ENCODE peak calls at places on chromosome 14, in seven cellular contexts. One of them, this sample, is unnamed.

GRCh38 chr14:45904313-45904712 is 651.3 kb upstream of the MIS18BP1 start:
- DNase-seq in CD8-positive, alpha-beta memory T cell: no peak
- DNase-seq in transverse colon: no peak
- DNase-seq in naive thymus-derived CD4-positive, alpha-beta T cell: no peak
- DNase-seq in left lung: no peak
- DNase-seq in lung: no peak
- DNase-seq in CD4-positive, alpha-beta memory T cell: no peak
- DNase-seq in this sample: no peak

GRCh38 chr14:80266930-80267329 is 55.6 kb upstream of the DIO2 start:
- DNase-seq in CD8-positive, alpha-beta memory T cell: no peak
- DNase-seq in transverse colon: no peak
- DNase-seq in naive thymus-derived CD4-positive, alpha-beta T cell: no peak
- DNase-seq in left lung: no peak
- DNase-seq in lung: no peak
- DNase-seq in CD4-positive, alpha-beta memory T cell: no peak
- DNase-seq in this sample: no peak

GRCh38 chr14:58598028-58598850 is 39.5 kb upstream of the DACT1 start:
- DNase-seq in CD8-positive, alpha-beta memory T cell: no peak
- DNase-seq in transverse colon: no peak
- DNase-seq in naive thymus-derived CD4-positive, alpha-beta T cell: peak; percentile 54
- DNase-seq in left lung: no peak
- DNase-seq in lung: no peak
- DNase-seq in CD4-positive, alpha-beta memory T cell: no peak
- DNase-seq in this sample: peak; percentile 22

GRCh38 chr14:64060199-64060545 is 207.4 kb downstream of the SYNE2 start:
- DNase-seq in CD8-positive, alpha-beta memory T cell: no peak
- DNase-seq in transverse colon: peak; percentile 38
- DNase-seq in naive thymus-derived CD4-positive, alpha-beta T cell: no peak
- DNase-seq in left lung: no peak
- DNase-seq in lung: no peak
- DNase-seq in CD4-positive, alpha-beta memory T cell: no peak
- DNase-seq in this sample: no peak

GRCh38 chr14:96253140-96253539 is 2.9 kb upstream of the BDKRB1 start:
- DNase-seq in CD8-positive, alpha-beta memory T cell: no peak
- DNase-seq in transverse colon: no peak
- DNase-seq in naive thymus-derived CD4-positive, alpha-beta T cell: no peak
- DNase-seq in left lung: no peak
- DNase-seq in lung: no peak
- DNase-seq in CD4-positive, alpha-beta memory T cell: no peak
- DNase-seq in this sample: no peak

GRCh38 chr14:88333036-88333435 is 10.0 kb upstream of the KCNK10 start:
- DNase-seq in CD8-positive, alpha-beta memory T cell: no peak
- DNase-seq in transverse colon: no peak
- DNase-seq in naive thymus-derived CD4-positive, alpha-beta T cell: no peak
- DNase-seq in left lung: no peak
- DNase-seq in lung: no peak
- DNase-seq in CD4-positive, alpha-beta memory T cell: no peak
- DNase-seq in this sample: no peak

GRCh38 chr14:52951730-52952481 is 1.1 kb upstream of the FERMT2 start:
- DNase-seq in CD8-positive, alpha-beta memory T cell: peak; percentile 0
- DNase-seq in transverse colon: peak; percentile 18
- DNase-seq in naive thymus-derived CD4-positive, alpha-beta T cell: no peak
- DNase-seq in left lung: peak; percentile 41
- DNase-seq in lung: peak; percentile 40
- DNase-seq in CD4-positive, alpha-beta memory T cell: no peak
- DNase-seq in this sample: peak; percentile 17

GRCh38 chr14:74616507-74616906 is 4.5 kb upstream of the LTBP2 start:
- DNase-seq in CD8-positive, alpha-beta memory T cell: no peak
- DNase-seq in transverse colon: no peak
- DNase-seq in naive thymus-derived CD4-positive, alpha-beta T cell: no peak
- DNase-seq in left lung: no peak
- DNase-seq in lung: no peak
- DNase-seq in CD4-positive, alpha-beta memory T cell: no peak
- DNase-seq in this sample: no peak

GRCh38 chr14:29521526-29522137 is 406.0 kb downstream of the PRKD1 start:
- DNase-seq in CD8-positive, alpha-beta memory T cell: no peak
- DNase-seq in transverse colon: no peak
- DNase-seq in naive thymus-derived CD4-positive, alpha-beta T cell: no peak
- DNase-seq in left lung: no peak
- DNase-seq in lung: no peak
- DNase-seq in CD4-positive, alpha-beta memory T cell: no peak
- DNase-seq in this sample: no peak

GRCh38 chr14:37598085-37598972 is 2.9 kb downstream of the TTC6 start:
- DNase-seq in CD8-positive, alpha-beta memory T cell: no peak
- DNase-seq in transverse colon: peak; percentile 71
- DNase-seq in naive thymus-derived CD4-positive, alpha-beta T cell: no peak
- DNase-seq in left lung: peak; percentile 57
- DNase-seq in lung: peak; percentile 62
- DNase-seq in CD4-positive, alpha-beta memory T cell: no peak
- DNase-seq in this sample: no peak

GRCh38 chr14:61973981-61974380 is 211.8 kb downstream of the SNAPC1 start:
- DNase-seq in CD8-positive, alpha-beta memory T cell: no peak
- DNase-seq in transverse colon: no peak
- DNase-seq in naive thymus-derived CD4-positive, alpha-beta T cell: no peak
- DNase-seq in left lung: no peak
- DNase-seq in lung: no peak
- DNase-seq in CD4-positive, alpha-beta memory T cell: no peak
- DNase-seq in this sample: no peak

GRCh38 chr14:104332634-104333270 is 194.4 kb downstream of the KIF26A start:
- DNase-seq in CD8-positive, alpha-beta memory T cell: no peak
- DNase-seq in transverse colon: no peak
- DNase-seq in naive thymus-derived CD4-positive, alpha-beta T cell: no peak
- DNase-seq in left lung: no peak
- DNase-seq in lung: no peak
- DNase-seq in CD4-positive, alpha-beta memory T cell: no peak
- DNase-seq in this sample: no peak

GRCh38 chr14:92986254-92987147 is 63.6 kb downstream of the CHGA start:
- DNase-seq in CD8-positive, alpha-beta memory T cell: no peak
- DNase-seq in transverse colon: no peak
- DNase-seq in naive thymus-derived CD4-positive, alpha-beta T cell: no peak
- DNase-seq in left lung: peak; percentile 57
- DNase-seq in lung: peak; percentile 77
- DNase-seq in CD4-positive, alpha-beta memory T cell: no peak
- DNase-seq in this sample: no peak

GRCh38 chr14:72404998-72405397 is 472.8 kb downstream of the RGS6 start:
- DNase-seq in CD8-positive, alpha-beta memory T cell: no peak
- DNase-seq in transverse colon: no peak
- DNase-seq in naive thymus-derived CD4-positive, alpha-beta T cell: no peak
- DNase-seq in left lung: no peak
- DNase-seq in lung: no peak
- DNase-seq in CD4-positive, alpha-beta memory T cell: no peak
- DNase-seq in this sample: no peak

GRCh38 chr14:23610815-23611289 is 25.3 kb upstream of the DHRS2 start:
- DNase-seq in CD8-positive, alpha-beta memory T cell: no peak
- DNase-seq in transverse colon: no peak
- DNase-seq in naive thymus-derived CD4-positive, alpha-beta T cell: no peak
- DNase-seq in left lung: no peak
- DNase-seq in lung: no peak
- DNase-seq in CD4-positive, alpha-beta memory T cell: no peak
- DNase-seq in this sample: no peak

GRCh38 chr14:98437113-98437512 is 834.9 kb downstream of the BCL11B start:
- DNase-seq in CD8-positive, alpha-beta memory T cell: no peak
- DNase-seq in transverse colon: no peak
- DNase-seq in naive thymus-derived CD4-positive, alpha-beta T cell: no peak
- DNase-seq in left lung: no peak
- DNase-seq in lung: no peak
- DNase-seq in CD4-positive, alpha-beta memory T cell: no peak
- DNase-seq in this sample: no peak
- H3K4me1 ChIP-seq in CD8-positive, alpha-beta memory T cell: peaks cover 7% of the 10 kb centered on the region
- H3K4me1 ChIP-seq in transverse colon: no peaks in the 10 kb centered on the region
- H3K4me1 ChIP-seq in naive thymus-derived CD4-positive, alpha-beta T cell: no peaks in the 10 kb centered on the region
- H3K4me1 ChIP-seq in left lung: no peaks in the 10 kb centered on the region
- H3K4me1 ChIP-seq in lung: no peaks in the 10 kb centered on the region
- H3K4me1 ChIP-seq in CD4-positive, alpha-beta memory T cell: peaks cover 12% of the 10 kb centered on the region
- H3K4me1 ChIP-seq in this sample: no peaks in the 10 kb centered on the region

DNA sequence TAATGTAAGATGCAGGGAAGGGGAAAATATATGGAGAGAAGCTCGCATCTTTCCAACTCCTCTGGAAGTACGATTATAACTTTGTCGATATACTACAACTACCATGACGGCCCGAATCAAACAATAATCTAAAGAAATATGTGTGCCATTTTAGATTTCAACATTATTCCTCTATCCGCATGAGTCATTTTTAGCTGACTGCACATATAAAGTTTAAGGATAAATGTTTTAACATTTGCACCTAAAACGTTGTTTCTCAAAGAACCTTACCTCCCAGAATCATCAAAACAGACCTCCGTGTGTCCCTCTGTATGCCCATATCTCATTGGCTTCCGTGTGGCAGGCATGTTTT is 482 bp downstream of the WDHD1 start:
- DNase-seq in CD8-positive, alpha-beta memory T cell: no peak
- DNase-seq in transverse colon: no peak
- DNase-seq in naive thymus-derived CD4-positive, alpha-beta T cell: no peak
- DNase-seq in left lung: no peak
- DNase-seq in lung: no peak
- DNase-seq in CD4-positive, alpha-beta memory T cell: no peak
- DNase-seq in this sample: no peak
- H3K27ac ChIP-seq in CD8-positive, alpha-beta memory T cell: peak overlapping the region; percentile 83
- H3K27ac ChIP-seq in transverse colon: peak overlapping the region; percentile 85
- H3K27ac ChIP-seq in naive thymus-derived CD4-positive, alpha-beta T cell: peak overlapping the region; percentile 86
- H3K27ac ChIP-seq in left lung: peak overlapping the region; percentile 91
- H3K27ac ChIP-seq in lung: peak overlapping the region; percentile 90
- H3K27ac ChIP-seq in CD4-positive, alpha-beta memory T cell: peak overlapping the region; percentile 89
- H3K27ac ChIP-seq in this sample: peak overlapping the region; percentile 90

GRCh38 chr14:99288948-99289347 is 17.0 kb upstream of the BCL11B start:
- DNase-seq in CD8-positive, alpha-beta memory T cell: no peak
- DNase-seq in transverse colon: no peak
- DNase-seq in naive thymus-derived CD4-positive, alpha-beta T cell: no peak
- DNase-seq in left lung: no peak
- DNase-seq in lung: no peak
- DNase-seq in CD4-positive, alpha-beta memory T cell: no peak
- DNase-seq in this sample: no peak
- H3K36me3 ChIP-seq in CD8-positive, alpha-beta memory T cell: no peaks in the 10 kb centered on the region
- H3K36me3 ChIP-seq in transverse colon: no peaks in the 10 kb centered on the region
- H3K36me3 ChIP-seq in naive thymus-derived CD4-positive, alpha-beta T cell: no peaks in the 10 kb centered on the region
- H3K36me3 ChIP-seq in left lung: no peaks in the 10 kb centered on the region
- H3K36me3 ChIP-seq in lung: no peaks in the 10 kb centered on the region
- H3K36me3 ChIP-seq in CD4-positive, alpha-beta memory T cell: no peaks in the 10 kb centered on the region
- H3K36me3 ChIP-seq in this sample: no peaks in the 10 kb centered on the region

GRCh38 chr14:69038449-69039286 is 59.6 kb upstream of the ACTN1 start:
- DNase-seq in CD8-positive, alpha-beta memory T cell: no peak
- DNase-seq in transverse colon: no peak
- DNase-seq in naive thymus-derived CD4-positive, alpha-beta T cell: no peak
- DNase-seq in left lung: no peak
- DNase-seq in lung: no peak
- DNase-seq in CD4-positive, alpha-beta memory T cell: no peak
- DNase-seq in this sample: no peak
- H3K4me1 ChIP-seq in CD8-positive, alpha-beta memory T cell: no peaks in the 10 kb centered on the region
- H3K4me1 ChIP-seq in transverse colon: peaks cover 6% of the 10 kb centered on the region
- H3K4me1 ChIP-seq in naive thymus-derived CD4-positive, alpha-beta T cell: no peaks in the 10 kb centered on the region
- H3K4me1 ChIP-seq in left lung: peaks cover 49% of the 10 kb centered on the region
- H3K4me1 ChIP-seq in lung: no peaks in the 10 kb centered on the region
- H3K4me1 ChIP-seq in CD4-positive, alpha-beta memory T cell: no peaks in the 10 kb centered on the region
- H3K4me1 ChIP-seq in this sample: no peaks in the 10 kb centered on the region

GRCh38 chr14:89603938-89604480 is 187.0 kb upstream of the FOXN3 start:
- DNase-seq in CD8-positive, alpha-beta memory T cell: no peak
- DNase-seq in transverse colon: no peak
- DNase-seq in naive thymus-derived CD4-positive, alpha-beta T cell: no peak
- DNase-seq in left lung: no peak
- DNase-seq in lung: no peak
- DNase-seq in CD4-positive, alpha-beta memory T cell: no peak
- DNase-seq in this sample: no peak
- H3K27ac ChIP-seq in CD8-positive, alpha-beta memory T cell: no peak overlapping the region
- H3K27ac ChIP-seq in transverse colon: no peak overlapping the region
- H3K27ac ChIP-seq in naive thymus-derived CD4-positive, alpha-beta T cell: peak overlapping the region; percentile 18
- H3K27ac ChIP-seq in left lung: no peak overlapping the region
- H3K27ac ChIP-seq in lung: no peak overlapping the region
- H3K27ac ChIP-seq in CD4-positive, alpha-beta memory T cell: no peak overlapping the region
- H3K27ac ChIP-seq in this sample: no peak overlapping the region